ENCODE peak calls at places on chromosome 21, in ten cellular contexts. I, H, C, U, A, N, L, W, Y and J are unnamed samples.

GRCh38 chr21:38917045-38917774 is 111.5 kb downstream of the ETS2 start:
- DNase-seq in L (no peak), Y (no peak), U (no peak), H (no peak), W (no peak), N (peak; percentile 92), I (no peak), C (no peak), A (no peak), J (no peak)

GRCh38 chr21:45078877-45079281 is 4.5 kb downstream of the ADARB1 start:
- DNase-seq in A (no peak), Y (peak; percentile 22), U (no peak), C (no peak), I (peak; percentile 60), L (no peak), N (no peak), H (peak; percentile 76), W (no peak), J (no peak)

GRCh38 chr21:44767834-44768831 is 33.5 kb downstream of the UBE2G2 start:
- DNase-seq in W (no peak), Y (no peak), L (no peak), H (no peak), N (peak; percentile 49), C (no peak), A (no peak), U (no peak), I (no peak), J (no peak)

GRCh38 chr21:16891821-16892220 is 621.0 kb upstream of the CXADR start:
- DNase-seq in U (no peak), C (no peak), H (no peak), A (no peak), Y (peak; percentile 39), W (no peak), I (no peak), L (no peak), N (no peak), J (no peak)

GRCh38 chr21:36847189-36847588 is 119.3 kb downstream of the HLCS start:
- DNase-seq in I (no peak), U (no peak), A (no peak), C (no peak), W (no peak), Y (peak; percentile 51), L (no peak), H (no peak), N (no peak), J (no peak)

GRCh38 chr21:41815652-41816582 is 49.1 kb upstream of the RIPK4 start:
- DNase-seq in A (no peak), L (no peak), U (no peak), C (no peak), N (no peak), Y (no peak), W (no peak), H (no peak), I (no peak), J (no peak)

GRCh38 chr21:43697758-43698643 is 20.9 kb upstream of the PDXK start:
- DNase-seq in W (no peak), L (no peak), H (no peak), A (no peak), I (no peak), C (no peak), N (no peak), Y (no peak), U (no peak), J (no peak)

GRCh38 chr21:40846057-40846456 is 901 bp downstream of the DSCAM start:
- DNase-seq in L (no peak), W (no peak), H (no peak), C (no peak), U (no peak), I (no peak), A (no peak), N (peak; percentile 29), Y (no peak), J (no peak)

GRCh38 chr21:15688809-15689208 is 41.0 kb upstream of the USP25 start:
- DNase-seq in N (no peak), C (no peak), W (no peak), I (no peak), L (no peak), Y (no peak), U (no peak), A (no peak), H (no peak), J (no peak)

GRCh38 chr21:27149034-27149433 is 182.1 kb upstream of the ADAMTS5 start:
- DNase-seq in Y (peak; percentile 85), A (no peak), U (no peak), C (no peak), H (no peak), W (no peak), L (no peak), I (no peak), N (no peak), J (no peak)

GRCh38 chr21:39712976-39713375 is 32.0 kb upstream of the IGSF5 start:
- DNase-seq in W (no peak), N (no peak), A (no peak), H (no peak), Y (no peak), L (no peak), I (no peak), U (no peak), C (no peak), J (peak; percentile 22)

GRCh38 chr21:46118305-46118870 is 20.5 kb downstream of the COL6A2 start:
- DNase-seq in U (no peak), N (no peak), H (no peak), L (peak; percentile 3), W (peak; percentile 39), C (no peak), I (no peak), Y (no peak), A (peak; percentile 7), J (no peak)

GRCh38 chr21:41196990-41197389 is 29.0 kb downstream of the BACE2 start:
- DNase-seq in W (no peak), C (no peak), N (no peak), Y (no peak), H (no peak), I (no peak), A (no peak), L (no peak), U (no peak), J (no peak)

GRCh38 chr21:24509131-24509530 is 1098.2 kb downstream of the MRPL39 start:
- DNase-seq in L (no peak), W (no peak), H (no peak), N (no peak), I (no peak), C (no peak), U (no peak), Y (no peak), A (no peak), J (no peak)

GRCh38 chr21:15001773-15002647 is 62.8 kb downstream of the NRIP1 start:
- DNase-seq in L (no peak), I (no peak), N (peak; percentile 74), U (no peak), Y (no peak), H (no peak), W (no peak), A (no peak), C (no peak), J (no peak)

GRCh38 chr21:29797155-29797554 is 142.6 kb downstream of the GRIK1 start:
- DNase-seq in Y (no peak), N (no peak), U (no peak), L (no peak), W (no peak), H (no peak), A (no peak), I (no peak), C (no peak), J (no peak)

GRCh38 chr21:37860416-37860815 is 55.8 kb downstream of the KCNJ6 start:
- DNase-seq in A (no peak), I (no peak), N (no peak), L (no peak), H (no peak), Y (no peak), U (no peak), W (no peak), C (no peak), J (no peak)

GRCh38 chr21:35981514-35982070 is 78.7 kb downstream of the SETD4 start:
- DNase-seq in U (no peak), L (no peak), H (no peak), W (no peak), N (no peak), I (no peak), Y (no peak), A (no peak), C (no peak), J (no peak)

GRCh38 chr21:41803316-41803715 is 36.5 kb upstream of the RIPK4 start:
- DNase-seq in A (no peak), N (no peak), W (no peak), L (no peak), H (no peak), U (no peak), I (no peak), Y (no peak), C (no peak), J (no peak)

GRCh38 chr21:23401278-23401677 is 2206.0 kb downstream of the MRPL39 start:
- DNase-seq in W (no peak), C (no peak), L (no peak), I (no peak), H (no peak), U (no peak), N (peak; percentile 36), Y (no peak), A (no peak), J (peak; percentile 12)